ENCODE peak calls at places on chromosomes 1 and 21, in five cellular contexts. X is HEK293T; U is pancreas; Q is activated CD4-positive, alpha-beta T cell treated with anti-CD3 and anti-CD28 coated beads, Interleukin-2, amount 10 ng/mL, durations not matched to agents 7 days and 5 days; M is astrocyte of the spinal cord. C is an unnamed sample.

GRCh38 chr1:233373226-233373625 is 45.7 kb downstream of the MAP3K21 start:
- DNase-seq in X (no peak), U (no peak), Q (no peak), M (no peak), C (no peak)

GRCh38 chr1:16387201-16388185 is 20.5 kb downstream of the SZRD1 start:
- DNase-seq in X (no peak), U (no peak), Q (peak), M (peak), C (no peak)

GRCh38 chr1:87058343-87058649 is 143.9 kb downstream of the HS2ST1 start:
- DNase-seq in X (no peak), U (no peak), Q (no peak), M (no peak), C (no peak)

GRCh38 chr1:115469703-115470476 is 131.8 kb upstream of the NGF start:
- DNase-seq in X (peak), U (peak), Q (peak), M (peak), C (peak)

GRCh38 chr21:37207441-37208009 is 59.6 kb downstream of the VPS26C start:
- DNase-seq in X (no peak), U (no peak), Q (peak), M (no peak), C (no peak)

GRCh38 chr21:19031956-19032355 is 628.4 kb upstream of the TMPRSS15 start:
- DNase-seq in X (no peak), U (no peak), Q (no peak), M (no peak), C (no peak)

GRCh38 chr1:182281541-182281940 is 110.0 kb downstream of the GLUL start:
- DNase-seq in X (no peak), U (no peak), Q (no peak), M (no peak), C (no peak)

GRCh38 chr1:42958488-42959317 is at the start of gene SLC2A1:
- DNase-seq in X (peak), U (peak), Q (peak), M (peak), C (peak)

GRCh38 chr1:180168786-180169640 is 14.3 kb downstream of the QSOX1 start:
- DNase-seq in X (peak), U (peak), Q (peak), M (no peak), C (no peak)

GRCh38 chr1:178094752-178095645 is 1.1 kb downstream of the RASAL2 start:
- DNase-seq in X (no peak), U (no peak), Q (no peak), M (peak), C (no peak)

GRCh38 chr1:229114781-229115417 is 156.0 kb upstream of the RAB4A start:
- DNase-seq in X (no peak), U (no peak), Q (no peak), M (no peak), C (no peak)

GRCh38 chr1:203361843-203362524 is 11.1 kb upstream of the FMOD start:
- DNase-seq in X (no peak), U (no peak), Q (no peak), M (no peak), C (no peak)

GRCh38 chr1:234631721-234632125 is 21.7 kb upstream of the IRF2BP2 start:
- DNase-seq in X (no peak), U (no peak), Q (no peak), M (peak), C (no peak)

GRCh38 chr1:63643926-63644325 is 50.7 kb downstream of the PGM1 start:
- DNase-seq in X (no peak), U (peak), Q (no peak), M (no peak), C (no peak)

GRCh38 chr1:36530261-36530660 is 47.5 kb upstream of the CSF3R start:
- DNase-seq in X (no peak), U (no peak), Q (no peak), M (no peak), C (no peak)

GRCh38 chr1:53075761-53076163 is 13.7 kb downstream of the PODN start:
- DNase-seq in X (no peak), U (peak), Q (no peak), M (no peak), C (no peak)

GRCh38 chr1:21126324-21126723 is 50.4 kb downstream of the EIF4G3 start:
- DNase-seq in X (no peak), U (no peak), Q (no peak), M (no peak), C (no peak)

GRCh38 chr1:84619383-84620093 is 45.3 kb upstream of the CTBS start:
- DNase-seq in X (peak), U (no peak), Q (no peak), M (peak), C (no peak)

GRCh38 chr1:243351347-243351746 is 95.5 kb downstream of the SDCCAG8 start:
- DNase-seq in X (no peak), U (no peak), Q (no peak), M (no peak), C (no peak)

GRCh38 chr1:9066945-9067807 is 2.3 kb downstream of the SLC2A5 start:
- DNase-seq in X (no peak), U (no peak), Q (no peak), M (peak), C (peak)

GRCh38 chr1:162292422-162292849 is 84.2 kb downstream of the SPATA46 start:
- DNase-seq in X (no peak), U (no peak), Q (no peak), M (peak), C (no peak)

GRCh38 chr1:156910309-156910782 is 10.1 kb upstream of the LRRC71 start:
- DNase-seq in X (peak), U (no peak), Q (peak), M (no peak), C (peak)

GRCh38 chr1:219710529-219711194 is 97.8 kb upstream of the ZC3H11B start:
- DNase-seq in X (no peak), U (no peak), Q (no peak), M (peak), C (no peak)

GRCh38 chr1:69648486-69648885 is 80.8 kb downstream of the LRRC7 start:
- DNase-seq in X (no peak), U (no peak), Q (no peak), M (peak), C (no peak)

GRCh38 chr1:18394563-18395156 is 86.1 kb upstream of the KLHDC7A start:
- DNase-seq in X (no peak), U (no peak), Q (no peak), M (no peak), C (no peak)

GRCh38 chr21:46660505-46660904 is 25.0 kb downstream of the PRMT2 start:
- DNase-seq in X (no peak), U (no peak), Q (no peak), M (no peak), C (no peak)

GRCh38 chr1:11653616-11654570 is at the start of gene FBXO2:
- DNase-seq in X (no peak), U (peak), Q (no peak), M (no peak), C (no peak)

GRCh38 chr1:57747818-57748217 is 324.0 kb upstream of the DAB1 start:
- DNase-seq in X (no peak), U (no peak), Q (no peak), M (no peak), C (no peak)

GRCh38 chr1:34884536-34884935 is 25.0 kb upstream of the SMIM12 start:
- DNase-seq in X (no peak), U (no peak), Q (no peak), M (no peak), C (no peak)

GRCh38 chr21:38802050-38803026 is 3.4 kb upstream of the ETS2 start:
- DNase-seq in X (no peak), U (no peak), Q (no peak), M (no peak), C (no peak)

GRCh38 chr1:180967558-180967957 is 54.9 kb downstream of the KIAA1614 start:
- DNase-seq in X (no peak), U (no peak), Q (no peak), M (no peak), C (no peak)

GRCh38 chr1:96746440-96747223 is 25.0 kb downstream of the PTBP2 start:
- DNase-seq in X (no peak), U (no peak), Q (no peak), M (no peak), C (no peak)

GRCh38 chr1:180268556-180269044 is 38.5 kb downstream of the LHX4 start:
- DNase-seq in X (no peak), U (no peak), Q (no peak), M (no peak), C (no peak)

GRCh38 chr1:208089971-208090755 is 154.0 kb downstream of the PLXNA2 start:
- DNase-seq in X (no peak), U (no peak), Q (no peak), M (peak), C (no peak)

C was measured in NK-92 treated with Interleukin-12 subunit alpha and Interleukin-12 subunit beta, amount 100 ng/mL, for 24 hours.